ENCODE peak calls at places on chromosomes 12 and 14, in ten cellular contexts. X, W, I, B, N, J, L, V, F and H are unnamed samples.
A peak's percentile ranks its signal among the peaks of the same experiment; 100 is the strongest.

GRCh38 chr12:108583971-108584370 is 13.9 kb downstream of the TMEM119 start:
- DNase-seq in X (no peak), W (no peak), I (no peak), B (no peak), N (no peak), J (no peak), L (no peak), V (no peak), F (no peak), H (no peak)

GRCh38 chr12:121845699-121846098 is 13.0 kb downstream of the HPD start:
- DNase-seq in X (no peak), W (no peak), I (no peak), B (no peak), N (no peak), J (no peak), L (no peak), V (no peak), F (no peak), H (no peak)

GRCh38 chr12:108112815-108113556 is 16.1 kb upstream of the WSCD2 start:
- DNase-seq in X (no peak), W (no peak), I (no peak), B (no peak), N (no peak), J (peak; percentile 29), L (no peak), V (no peak), F (no peak), H (no peak)

GRCh38 chr12:26266881-26267280 is 71.5 kb downstream of the SSPN start:
- DNase-seq in X (no peak), W (no peak), I (no peak), B (no peak), N (no peak), J (no peak), L (no peak), V (no peak), F (no peak), H (no peak)

GRCh38 chr14:103522028-103522581 is 525 bp downstream of the CKB start:
- DNase-seq in X (no peak), W (peak; percentile 66), I (no peak), B (no peak), N (peak; percentile 60), J (peak; percentile 60), L (no peak), V (no peak), F (no peak), H (no peak)

GRCh38 chr12:21912318-21912717 is 28.9 kb downstream of the ABCC9 start:
- DNase-seq in X (no peak), W (no peak), I (no peak), B (no peak), N (no peak), J (no peak), L (no peak), V (no peak), F (no peak), H (no peak)

GRCh38 chr14:32330356-32331226 is 1.5 kb downstream of the AKAP6 start:
- DNase-seq in X (no peak), W (no peak), I (no peak), B (no peak), N (no peak), J (no peak), L (peak; percentile 11), V (no peak), F (peak; percentile 66), H (no peak)

GRCh38 chr12:39846971-39847661 is 227.5 kb upstream of the ABCD2 start:
- DNase-seq in X (no peak), W (no peak), I (no peak), B (no peak), N (no peak), J (no peak), L (no peak), V (no peak), F (no peak), H (no peak)

GRCh38 chr14:69617796-69618195 is 6.4 kb downstream of the SUSD6 start:
- DNase-seq in X (no peak), W (no peak), I (no peak), B (no peak), N (no peak), J (no peak), L (no peak), V (no peak), F (no peak), H (no peak)

GRCh38 chr12:45290218-45290609 is 74.3 kb downstream of the ANO6 start:
- DNase-seq in X (no peak), W (no peak), I (no peak), B (no peak), N (no peak), J (no peak), L (no peak), V (no peak), F (no peak), H (no peak)

GRCh38 chr14:85974602-85975001 is 444.7 kb downstream of the FLRT2 start:
- DNase-seq in X (no peak), W (no peak), I (no peak), B (no peak), N (peak; percentile 7), J (no peak), L (no peak), V (no peak), F (no peak), H (no peak)

GRCh38 chr12:95733156-95733825 is 57.3 kb downstream of the NTN4 start:
- DNase-seq in X (no peak), W (no peak), I (no peak), B (no peak), N (no peak), J (no peak), L (no peak), V (no peak), F (no peak), H (peak; percentile 42)